ENCODE peak calls at places on chromosomes 1 and 21, in four cellular contexts. One of them, this sample, is unnamed.
A peak's percentile ranks its signal among the peaks of the same experiment; 100 is the strongest.

GRCh38 chr21:15132781-15133180 is 68.0 kb upstream of the NRIP1 start:
- DNase-seq in H1: no peak
- DNase-seq in IMR-90: no peak
- DNase-seq in mesenchymal stem cell: no peak
- DNase-seq in this sample: no peak

GRCh38 chr21:41897047-41897669 is 18.0 kb upstream of the PRDM15 start:
- DNase-seq in H1: no peak
- DNase-seq in IMR-90: no peak
- DNase-seq in mesenchymal stem cell: no peak
- DNase-seq in this sample: no peak

GRCh38 chr1:39727221-39727931 is 11.3 kb upstream of the PPIE start:
- DNase-seq in H1: no peak
- DNase-seq in IMR-90: no peak
- DNase-seq in mesenchymal stem cell: no peak
- DNase-seq in this sample: no peak

GRCh38 chr1:206967096-206967851 is 3.0 kb downstream of the FCAMR start:
- DNase-seq in H1: no peak
- DNase-seq in IMR-90: peak; percentile 29
- DNase-seq in mesenchymal stem cell: peak; percentile 35
- DNase-seq in this sample: no peak

GRCh38 chr1:169890761-169891538 is 2.7 kb downstream of the SCYL3 start:
- DNase-seq in H1: no peak
- DNase-seq in IMR-90: no peak
- DNase-seq in mesenchymal stem cell: peak; percentile 8
- DNase-seq in this sample: no peak

GRCh38 chr1:32786856-32787255 is 30.3 kb downstream of the YARS1 start:
- DNase-seq in H1: no peak
- DNase-seq in IMR-90: no peak
- DNase-seq in mesenchymal stem cell: no peak
- DNase-seq in this sample: no peak

GRCh38 chr1:37274491-37274890 is 199.9 kb upstream of the ZC3H12A start:
- DNase-seq in H1: no peak
- DNase-seq in IMR-90: no peak
- DNase-seq in mesenchymal stem cell: no peak
- DNase-seq in this sample: no peak

GRCh38 chr1:245516178-245516829 is 361.5 kb downstream of the KIF26B start:
- DNase-seq in H1: no peak
- DNase-seq in IMR-90: peak; percentile 67
- DNase-seq in mesenchymal stem cell: no peak
- DNase-seq in this sample: no peak

GRCh38 chr1:159008744-159009188 is 941 bp upstream of the IFI16 start:
- DNase-seq in H1: no peak
- DNase-seq in IMR-90: peak; percentile 16
- DNase-seq in mesenchymal stem cell: peak; percentile 71
- DNase-seq in this sample: no peak

GRCh38 chr1:97668945-97669344 is 251.9 kb downstream of the DPYD start:
- DNase-seq in H1: no peak
- DNase-seq in IMR-90: peak; percentile 61
- DNase-seq in mesenchymal stem cell: peak; percentile 5
- DNase-seq in this sample: no peak

GRCh38 chr21:35753308-35753707 is 307.0 kb downstream of the SETD4 start:
- DNase-seq in H1: no peak
- DNase-seq in IMR-90: no peak
- DNase-seq in mesenchymal stem cell: no peak
- DNase-seq in this sample: no peak

GRCh38 chr1:78607944-78608343 is 12.3 kb upstream of the IFI44L start:
- DNase-seq in H1: no peak
- DNase-seq in IMR-90: no peak
- DNase-seq in mesenchymal stem cell: no peak
- DNase-seq in this sample: no peak

GRCh38 chr21:27703806-27704205 is 736.9 kb upstream of the ADAMTS5 start:
- DNase-seq in H1: no peak
- DNase-seq in IMR-90: no peak
- DNase-seq in mesenchymal stem cell: no peak
- DNase-seq in this sample: no peak

GRCh38 chr1:7489586-7489985 is 281.5 kb upstream of the VAMP3 start:
- DNase-seq in H1: no peak
- DNase-seq in IMR-90: no peak
- DNase-seq in mesenchymal stem cell: no peak
- DNase-seq in this sample: no peak

GRCh38 chr21:33259428-33259827 is 6.7 kb upstream of the IL10RB start:
- DNase-seq in H1: no peak
- DNase-seq in IMR-90: peak; percentile 60
- DNase-seq in mesenchymal stem cell: peak; percentile 35
- DNase-seq in this sample: no peak

GRCh38 chr1:56780832-56781231 is 38.4 kb downstream of the FYB2 start:
- DNase-seq in H1: no peak
- DNase-seq in IMR-90: no peak
- DNase-seq in mesenchymal stem cell: no peak
- DNase-seq in this sample: no peak

GRCh38 chr1:174693085-174693484 is 245.3 kb downstream of the GPR52 start:
- DNase-seq in H1: no peak
- DNase-seq in IMR-90: no peak
- DNase-seq in mesenchymal stem cell: no peak
- DNase-seq in this sample: no peak

GRCh38 chr1:78236711-78237110 is 190.9 kb downstream of the GIPC2 start:
- DNase-seq in H1: no peak
- DNase-seq in IMR-90: peak; percentile 45
- DNase-seq in mesenchymal stem cell: no peak
- DNase-seq in this sample: no peak

GRCh38 chr1:228272331-228272791 is 64.5 kb downstream of the OBSCN start:
- DNase-seq in H1: no peak
- DNase-seq in IMR-90: no peak
- DNase-seq in mesenchymal stem cell: no peak
- DNase-seq in this sample: no peak

GRCh38 chr1:151135433-151136385 is 10.7 kb downstream of the SEMA6C start:
- DNase-seq in H1: peak; percentile 53
- DNase-seq in IMR-90: no peak
- DNase-seq in mesenchymal stem cell: no peak
- DNase-seq in this sample: no peak

GRCh38 chr1:106876384-106876783 is 180.1 kb upstream of the PRMT6 start:
- DNase-seq in H1: no peak
- DNase-seq in IMR-90: no peak
- DNase-seq in mesenchymal stem cell: no peak
- DNase-seq in this sample: no peak

GRCh38 chr1:29698033-29698432 is 461.7 kb downstream of the PTPRU start:
- DNase-seq in H1: peak; percentile 77
- DNase-seq in IMR-90: peak; percentile 59
- DNase-seq in mesenchymal stem cell: peak; percentile 60
- DNase-seq in this sample: peak; percentile 57

GRCh38 chr21:44989943-44990780 is 50.3 kb downstream of the SLX9 start:
- DNase-seq in H1: no peak
- DNase-seq in IMR-90: no peak
- DNase-seq in mesenchymal stem cell: no peak
- DNase-seq in this sample: no peak

GRCh38 chr1:239387304-239388231 is 1.2 kb downstream of the CHRM3 start:
- DNase-seq in H1: peak; percentile 67
- DNase-seq in IMR-90: no peak
- DNase-seq in mesenchymal stem cell: no peak
- DNase-seq in this sample: peak; percentile 30

GRCh38 chr1:65921461-65921860 is 128.8 kb downstream of the PDE4B start:
- DNase-seq in H1: no peak
- DNase-seq in IMR-90: no peak
- DNase-seq in mesenchymal stem cell: peak; percentile 1
- DNase-seq in this sample: no peak

GRCh38 chr1:107776898-107777663 is 187.9 kb downstream of the VAV3 start:
- DNase-seq in H1: no peak
- DNase-seq in IMR-90: no peak
- DNase-seq in mesenchymal stem cell: no peak
- DNase-seq in this sample: no peak

GRCh38 chr1:54403808-54404261 is 2.4 kb downstream of the SSBP3 start:
- DNase-seq in H1: no peak
- DNase-seq in IMR-90: peak; percentile 84
- DNase-seq in mesenchymal stem cell: peak; percentile 77
- DNase-seq in this sample: no peak

GRCh38 chr1:184973308-184974085 is 811 bp downstream of the NIBAN1 start:
- DNase-seq in H1: peak; percentile 77
- DNase-seq in IMR-90: peak; percentile 82
- DNase-seq in mesenchymal stem cell: peak; percentile 91
- DNase-seq in this sample: peak; percentile 27

GRCh38 chr1:173506437-173506836 is 29.3 kb downstream of the PRDX6 start:
- DNase-seq in H1: peak; percentile 58
- DNase-seq in IMR-90: no peak
- DNase-seq in mesenchymal stem cell: no peak
- DNase-seq in this sample: no peak

GRCh38 chr21:45384656-45385548 is 20.1 kb upstream of the COL18A1 start:
- DNase-seq in H1: no peak
- DNase-seq in IMR-90: no peak
- DNase-seq in mesenchymal stem cell: no peak
- DNase-seq in this sample: no peak

GRCh38 chr1:172380441-172381244 is 39.8 kb upstream of the C1orf105 start:
- DNase-seq in H1: no peak
- DNase-seq in IMR-90: no peak
- DNase-seq in mesenchymal stem cell: peak; percentile 56
- DNase-seq in this sample: no peak

GRCh38 chr1:170114916-170115315 is 30.8 kb upstream of the NTMT2 start:
- DNase-seq in H1: no peak
- DNase-seq in IMR-90: peak; percentile 51
- DNase-seq in mesenchymal stem cell: peak; percentile 38
- DNase-seq in this sample: no peak

GRCh38 chr1:59070607-59071006 is 226.3 kb upstream of the FGGY start:
- DNase-seq in H1: no peak
- DNase-seq in IMR-90: peak; percentile 13
- DNase-seq in mesenchymal stem cell: peak; percentile 68
- DNase-seq in this sample: no peak

GRCh38 chr1:12407050-12407961 is 177.5 kb downstream of the VPS13D start:
- DNase-seq in H1: no peak
- DNase-seq in IMR-90: peak; percentile 84
- DNase-seq in mesenchymal stem cell: peak; percentile 47
- DNase-seq in this sample: no peak

GRCh38 chr1:44256762-44257554 is 43.7 kb downstream of the DMAP1 start:
- DNase-seq in H1: no peak
- DNase-seq in IMR-90: no peak
- DNase-seq in mesenchymal stem cell: no peak
- DNase-seq in this sample: no peak

GRCh38 chr1:86852289-86852688 is 61.6 kb downstream of the SELENOF start:
- DNase-seq in H1: no peak
- DNase-seq in IMR-90: no peak
- DNase-seq in mesenchymal stem cell: no peak
- DNase-seq in this sample: no peak

DNA sequence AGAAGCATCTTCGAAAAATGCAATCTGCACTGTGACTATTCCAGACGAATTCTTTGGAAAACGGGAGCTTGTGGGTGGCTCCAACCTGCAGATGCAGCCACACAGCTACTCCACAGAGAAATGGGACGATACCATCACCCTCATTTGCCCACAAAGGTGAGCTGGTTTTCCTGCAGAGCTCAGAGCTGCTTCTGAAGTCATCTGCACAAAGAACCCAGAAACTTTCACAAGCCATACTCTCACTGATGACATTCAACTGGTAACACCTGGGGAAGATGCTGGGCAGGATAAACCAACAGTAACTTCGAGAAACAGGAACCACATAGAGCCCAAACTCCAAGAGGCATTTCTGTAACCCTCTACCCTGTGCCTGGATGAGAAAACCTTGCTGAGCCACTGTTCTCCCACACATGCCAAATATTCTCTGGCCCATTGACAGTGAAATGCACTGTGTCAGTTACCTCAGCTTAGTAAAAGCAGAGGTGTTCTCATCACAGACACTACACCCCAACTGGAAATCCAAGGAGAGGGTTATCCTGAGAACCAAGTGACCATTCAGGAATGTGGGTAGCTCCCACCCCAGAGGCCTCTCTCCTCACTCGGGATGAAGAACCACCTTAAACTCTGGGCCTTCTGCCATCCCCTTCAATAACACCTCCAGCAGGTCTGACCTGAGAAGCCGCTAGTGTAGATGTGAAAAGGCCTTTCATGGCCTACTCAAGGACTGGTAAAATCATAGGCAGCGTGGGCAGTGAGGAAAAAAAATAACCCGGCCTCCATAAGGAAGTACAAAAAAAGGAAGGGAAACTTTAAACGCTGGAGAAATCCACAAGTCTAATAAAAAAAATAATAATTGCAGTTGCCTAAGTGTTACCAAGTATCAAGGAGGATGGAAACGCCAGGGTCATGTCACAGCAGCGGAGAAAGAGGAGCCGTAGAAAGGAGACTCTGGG is 56.7 kb downstream of the HSF2BP start:
- DNase-seq in H1: no peak
- DNase-seq in IMR-90: no peak
- DNase-seq in mesenchymal stem cell: no peak
- DNase-seq in this sample: no peak
- H3K14ac ChIP-seq in H1: no peak overlapping the region
- H3K14ac ChIP-seq in IMR-90: peak overlapping the region; percentile 76
- H3K14ac ChIP-seq in mesenchymal stem cell: no peak overlapping the region
- H3K14ac ChIP-seq in this sample: no peak overlapping the region

GRCh38 chr1:2248854-2249558 is 20.9 kb downstream of the SKI start:
- DNase-seq in H1: no peak
- DNase-seq in IMR-90: no peak
- DNase-seq in mesenchymal stem cell: no peak
- DNase-seq in this sample: no peak

GRCh38 chr1:2248127-2248826 is 20.2 kb downstream of the SKI start:
- DNase-seq in H1: peak; percentile 90
- DNase-seq in IMR-90: no peak
- DNase-seq in mesenchymal stem cell: no peak
- DNase-seq in this sample: peak; percentile 82

GRCh38 chr1:2250721-2251281 is 22.7 kb downstream of the SKI start:
- DNase-seq in H1: no peak
- DNase-seq in IMR-90: no peak
- DNase-seq in mesenchymal stem cell: no peak
- DNase-seq in this sample: no peak

GRCh38 chr1:2249559-2249906 is 21.4 kb downstream of the SKI start:
- DNase-seq in H1: no peak
- DNase-seq in IMR-90: no peak
- DNase-seq in mesenchymal stem cell: no peak
- DNase-seq in this sample: no peak

GRCh38 chr1:2247760-2248126 is 19.6 kb downstream of the SKI start:
- DNase-seq in H1: no peak
- DNase-seq in IMR-90: no peak
- DNase-seq in mesenchymal stem cell: no peak
- DNase-seq in this sample: no peak
- H3K4me1 ChIP-seq in H1: peaks cover 16% of the 10 kb centered on the region
- H3K4me1 ChIP-seq in IMR-90: peaks cover 31% of the 10 kb centered on the region
- H3K4me1 ChIP-seq in mesenchymal stem cell: peaks cover 51% of the 10 kb centered on the region
- H3K4me1 ChIP-seq in this sample: peaks cover 49% of the 10 kb centered on the region

GRCh38 chr1:115190766-115191165 is 101.5 kb upstream of the TSPAN2 start:
- DNase-seq in H1: no peak
- DNase-seq in IMR-90: peak; percentile 58
- DNase-seq in mesenchymal stem cell: no peak
- DNase-seq in this sample: no peak
- H3K14ac ChIP-seq in H1: no peak overlapping the region
- H3K14ac ChIP-seq in IMR-90: peak overlapping the region; percentile 40
- H3K14ac ChIP-seq in mesenchymal stem cell: no peak overlapping the region
- H3K14ac ChIP-seq in this sample: no peak overlapping the region

DNA sequence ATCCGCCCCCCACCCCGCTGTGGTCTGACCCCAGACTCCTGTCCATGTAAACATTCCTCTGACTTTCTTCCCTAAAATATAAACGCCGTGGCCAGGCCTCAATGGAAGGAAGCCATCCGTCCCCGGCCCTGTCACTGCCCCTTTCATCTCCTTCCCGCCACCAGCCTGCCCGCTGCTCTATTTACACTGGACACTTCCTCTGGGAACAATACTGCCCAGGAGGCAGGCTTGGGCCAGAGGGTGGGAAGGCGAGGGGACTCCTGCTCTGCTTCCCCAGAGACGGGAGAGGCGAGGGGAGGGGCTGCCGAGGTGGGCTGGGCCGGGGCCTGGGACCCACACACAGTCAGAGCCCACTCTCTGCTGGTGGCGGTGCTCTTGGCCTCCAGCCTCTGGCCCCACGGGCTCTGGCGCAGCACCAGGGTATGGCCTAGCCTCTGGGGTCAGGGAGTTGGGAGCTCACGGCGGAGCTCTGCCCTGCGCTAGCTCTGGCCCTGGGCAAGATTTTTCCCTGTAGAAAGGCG is 128.1 kb downstream of the CASZ1 start:
- DNase-seq in H1: no peak
- DNase-seq in IMR-90: no peak
- DNase-seq in mesenchymal stem cell: peak; percentile 77
- DNase-seq in this sample: no peak
- H3K4me1 ChIP-seq in H1: no peaks in the 10 kb centered on the region
- H3K4me1 ChIP-seq in IMR-90: peaks cover 1% of the 10 kb centered on the region
- H3K4me1 ChIP-seq in mesenchymal stem cell: peaks cover 23% of the 10 kb centered on the region
- H3K4me1 ChIP-seq in this sample: peaks cover 72% of the 10 kb centered on the region